ENCODE peak calls at places on chromosomes 16 and 17, in six cellular contexts. K is cardiac muscle cell, L is HAP-1, P is upper lobe of right lung, O is ovary, V is NB4. S is an unnamed sample.

GRCh38 chr17:20202141-20202574 is 193.0 kb downstream of the SPECC1 start:
- DNase-seq in P (no peak), K (no peak), O (no peak), V (no peak), L (no peak), S (peak)

GRCh38 chr17:29162909-29163341 is 17.3 kb downstream of the MYO18A start:
- DNase-seq in L (no peak), V (peak), K (peak), O (no peak), P (no peak), S (no peak)

GRCh38 chr16:50615891-50616290 is 65.2 kb downstream of the SNX20 start:
- DNase-seq in K (peak), O (no peak), L (no peak), P (no peak), V (no peak), S (no peak)

GRCh38 chr17:56681561-56682266 is 88.2 kb downstream of the NOG start:
- DNase-seq in P (no peak), K (peak), V (peak), L (no peak), O (no peak), S (no peak)

GRCh38 chr17:81335388-81336157 is 40.5 kb upstream of the SLC38A10 start:
- DNase-seq in P (peak), O (no peak), K (no peak), L (no peak), V (no peak), S (no peak)

GRCh38 chr16:88967800-88968588 is 9.0 kb downstream of the CBFA2T3 start:
- DNase-seq in O (no peak), P (no peak), V (no peak), K (no peak), L (no peak), S (no peak)

GRCh38 chr16:84053237-84053636 is 10.6 kb upstream of the SLC38A8 start:
- DNase-seq in O (peak), L (no peak), V (no peak), P (peak), K (no peak), S (no peak)

GRCh38 chr16:59487067-59487466 is 753.0 kb upstream of the GOT2 start:
- DNase-seq in P (no peak), V (no peak), O (no peak), L (no peak), K (no peak), S (no peak)

GRCh38 chr17:34997355-34997862 is 17.1 kb downstream of the LIG3 start:
- DNase-seq in V (no peak), O (peak), P (no peak), L (no peak), K (peak), S (peak)

GRCh38 chr16:8807189-8807588 is 9.6 kb downstream of the PMM2 start:
- DNase-seq in K (no peak), L (no peak), P (no peak), V (no peak), O (no peak), S (no peak)

GRCh38 chr17:80265205-80266068 is 4.8 kb downstream of the RNF213 start:
- DNase-seq in P (peak), O (no peak), L (no peak), V (no peak), K (no peak), S (no peak)

GRCh38 chr16:85994492-85995433 is 95.8 kb downstream of the IRF8 start:
- DNase-seq in K (no peak), P (no peak), V (no peak), L (no peak), O (no peak), S (no peak)

GRCh38 chr16:54798267-54798666 is 132.4 kb upstream of the IRX5 start:
- DNase-seq in K (no peak), V (no peak), L (no peak), P (no peak), O (no peak), S (no peak)

GRCh38 chr17:78176548-78177025 is 8.2 kb downstream of the SYNGR2 start:
- DNase-seq in O (peak), K (peak), L (peak), V (peak), P (peak), S (no peak)

GRCh38 chr16:10551881-10552280 is 28.5 kb downstream of the EMP2 start:
- DNase-seq in O (no peak), L (no peak), K (no peak), V (no peak), P (no peak), S (no peak)

GRCh38 chr16:86761117-86761971 is 183.0 kb downstream of the FOXL1 start:
- DNase-seq in O (no peak), L (peak), V (peak), K (peak), P (no peak), S (no peak)

GRCh38 chr17:55175788-55176425 is 88.9 kb upstream of the HLF start:
- DNase-seq in L (no peak), K (no peak), V (no peak), P (no peak), O (no peak), S (no peak)

GRCh38 chr16:79347176-79347715 is 253.3 kb downstream of the MAF start:
- DNase-seq in V (no peak), K (no peak), O (no peak), L (no peak), P (no peak), S (no peak)

GRCh38 chr16:88494335-88495154 is 41.5 kb downstream of the ZFPM1 start:
- DNase-seq in K (no peak), V (no peak), O (peak), P (no peak), L (no peak), S (no peak)

GRCh38 chr17:78129385-78130079 is 977 bp upstream of the TMC6 start:
- DNase-seq in P (no peak), V (peak), O (no peak), L (no peak), K (no peak), S (no peak)

GRCh38 chr16:79437764-79438728 is 162.5 kb downstream of the MAF start:
- DNase-seq in L (no peak), K (peak), P (peak), V (no peak), O (peak), S (no peak)

GRCh38 chr16:58537124-58537906 is 22.0 kb downstream of the SETD6 start:
- DNase-seq in O (no peak), K (no peak), V (no peak), P (no peak), L (no peak), S (no peak)

GRCh38 chr17:77613627-77614026 is 344.9 kb upstream of the TNRC6C start:
- DNase-seq in P (peak), K (no peak), L (no peak), V (no peak), O (no peak), S (no peak)

GRCh38 chr17:57552114-57552601 is 192.9 kb downstream of the CCDC182 start:
- DNase-seq in L (no peak), P (no peak), V (no peak), K (peak), O (peak), S (no peak)

GRCh38 chr16:84502075-84502474 is 2.4 kb downstream of the MEAK7 start:
- DNase-seq in O (peak), L (no peak), P (peak), V (peak), K (no peak), S (no peak)

GRCh38 chr16:12059216-12059769 is 82.8 kb downstream of the SNX29 start:
- DNase-seq in O (no peak), L (no peak), V (no peak), K (no peak), P (peak), S (no peak)

GRCh38 chr16:86714166-86714565 is 135.8 kb downstream of the FOXL1 start:
- DNase-seq in V (peak), K (no peak), P (no peak), L (no peak), O (no peak), S (no peak)

GRCh38 chr16:57530104-57530522 is 6.3 kb downstream of the CCDC102A start:
- DNase-seq in K (peak), V (peak), O (peak), L (no peak), P (peak), S (no peak)

GRCh38 chr16:57531253-57531575 is 5.2 kb downstream of the CCDC102A start:
- DNase-seq in K (no peak), O (peak), V (no peak), L (no peak), P (no peak), S (no peak)

GRCh38 chr16:57531635-57532220 is 4.6 kb downstream of the CCDC102A start:
- DNase-seq in V (no peak), K (no peak), P (peak), L (no peak), O (peak), S (no peak)

GRCh38 chr16:57529324-57530103 is 6.9 kb downstream of the CCDC102A start:
- DNase-seq in L (no peak), V (no peak), P (peak), K (no peak), O (peak), S (no peak)

DNA sequence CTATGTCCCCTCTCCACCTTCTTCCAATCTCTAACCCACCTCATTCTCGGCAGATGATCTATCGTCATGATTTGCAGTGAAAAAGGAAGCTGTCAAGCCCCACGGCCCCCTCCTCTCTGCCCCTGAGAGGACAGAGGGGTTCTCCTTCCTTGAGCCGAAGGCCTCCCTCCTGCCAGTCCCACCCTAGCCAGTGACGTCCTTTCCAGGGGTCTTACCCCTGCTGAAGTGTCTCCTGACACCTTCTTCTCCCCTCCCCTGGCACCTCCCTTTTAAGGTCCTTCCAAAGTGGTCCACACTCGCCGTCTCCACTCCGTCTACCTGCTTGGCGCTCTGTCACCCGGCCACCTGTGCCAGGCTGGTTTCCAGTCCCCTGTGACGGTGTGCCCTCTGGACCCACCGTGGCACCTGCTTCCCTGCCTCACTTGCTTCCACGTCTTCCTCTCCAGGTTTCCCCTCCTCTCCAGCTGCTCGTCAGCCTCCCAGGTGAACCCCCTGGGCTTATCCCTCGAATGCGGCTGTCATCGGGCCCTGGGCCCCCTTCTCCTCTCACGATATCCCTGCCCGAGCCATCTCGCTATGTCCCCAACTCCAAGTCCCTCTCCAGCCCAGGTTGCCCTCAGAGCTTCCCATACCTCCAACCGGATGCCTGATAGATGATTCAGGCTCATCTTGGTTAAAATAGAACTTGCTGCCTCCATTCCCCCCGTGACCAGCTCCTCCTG is 5.7 kb downstream of the CCDC102A start:
- DNase-seq in L (no peak), P (peak), V (no peak), K (no peak), O (peak), S (no peak)
- H3K4me3 ChIP-seq in L (no peak), P (no peak), V (no peak), K (no peak), O (no peak), S (no peak)

DNA sequence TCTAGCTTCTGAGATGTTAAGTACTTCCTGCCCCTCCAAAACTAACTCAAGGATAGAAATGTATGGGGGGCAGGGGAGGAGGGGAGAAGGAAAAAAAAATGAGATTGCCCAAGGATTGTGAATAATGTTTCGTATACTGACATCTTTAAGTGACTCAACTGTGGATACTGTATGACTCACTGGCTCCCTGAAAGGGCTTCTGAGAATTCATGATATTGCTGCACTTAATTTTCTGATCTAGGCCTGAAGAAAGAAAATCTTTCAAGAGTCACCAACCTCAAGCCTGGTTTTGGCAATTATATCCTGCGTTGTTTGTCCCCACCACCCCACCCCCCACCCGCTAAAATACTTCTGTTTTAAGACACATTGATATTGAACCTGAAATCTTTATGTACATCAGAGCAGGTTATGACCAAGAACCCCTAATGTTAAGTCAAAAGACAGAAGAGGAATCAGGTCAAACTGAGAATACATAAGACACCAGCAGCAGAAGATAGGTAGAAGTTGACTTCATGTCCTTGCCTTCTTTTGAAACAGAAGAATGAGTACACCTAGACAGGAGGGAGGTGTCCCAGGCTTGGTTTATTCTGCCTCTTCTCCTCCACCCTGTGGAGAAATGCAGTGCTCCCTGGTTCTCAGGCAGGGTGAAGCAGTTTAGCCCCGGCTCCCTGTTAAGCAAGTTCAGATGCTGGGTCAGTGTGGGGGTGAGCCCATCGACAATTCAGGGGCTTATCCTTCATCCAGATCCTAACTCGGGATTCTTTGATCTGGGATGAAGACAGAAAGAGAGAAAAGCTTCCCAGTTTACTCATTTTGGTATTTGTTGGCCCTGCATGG is 3.3 kb upstream of the FBXL20 start:
- DNase-seq in L (no peak), K (peak), O (no peak), P (no peak), V (peak), S (no peak)
- H3K4me3 ChIP-seq in L (no peak), K (no peak), O (no peak), P (no peak), V (no peak), S (no peak)

GRCh38 chr16:6021544-6021943 is 923.9 kb upstream of the EEF2KMT start:
- DNase-seq in P (no peak), V (no peak), K (no peak), O (no peak), L (no peak), S (no peak)

GRCh38 chr16:6019490-6019991 is 921.9 kb upstream of the EEF2KMT start:
- DNase-seq in V (no peak), O (no peak), P (no peak), K (no peak), L (no peak), S (no peak)

GRCh38 chr16:6016530-6017184 is 919.1 kb upstream of the EEF2KMT start:
- DNase-seq in V (peak), L (no peak), P (no peak), K (no peak), O (no peak), S (peak)

GRCh38 chr16:6020162-6020980 is 922.8 kb upstream of the EEF2KMT start:
- DNase-seq in L (no peak), P (no peak), V (no peak), O (no peak), K (no peak), S (no peak)

DNA sequence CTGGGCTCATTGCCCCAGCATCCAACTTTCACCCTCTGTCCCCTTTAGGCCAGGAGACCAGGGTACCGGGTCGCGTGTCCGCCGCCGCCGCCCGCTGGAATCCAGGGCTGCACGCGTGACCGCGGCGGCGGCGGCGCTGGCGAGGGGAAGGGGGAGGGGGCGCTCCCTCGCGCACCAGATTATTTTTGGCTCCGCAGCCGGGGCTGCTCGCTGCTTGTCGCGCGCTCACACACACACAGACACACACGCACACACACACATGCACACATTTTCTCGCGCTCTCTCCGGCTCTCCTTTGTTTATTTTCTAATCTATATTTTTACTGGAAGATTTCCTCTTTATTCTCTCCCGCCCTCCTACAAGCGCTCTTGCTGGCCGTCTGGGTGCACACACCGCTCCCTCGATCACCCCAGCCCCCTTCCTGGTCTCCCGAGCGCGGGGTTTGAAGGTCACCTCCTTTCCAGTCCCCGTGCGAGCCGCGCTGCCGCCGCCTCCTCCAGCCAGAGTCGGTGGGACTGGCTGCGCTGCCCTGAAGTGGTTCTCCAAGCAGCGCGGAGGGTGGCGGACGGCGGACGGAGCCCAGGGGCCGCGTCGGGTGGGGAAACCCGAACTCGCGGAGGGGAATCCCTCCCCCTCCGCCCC is 921.4 kb upstream of the EEF2KMT start:
- DNase-seq in V (no peak), O (no peak), K (no peak), L (no peak), P (no peak), S (no peak)
- H3K4me3 ChIP-seq in V (no peak), O (no peak), K (peak), L (no peak), P (no peak), S (no peak)

GRCh38 chr17:50292465-50292864 is 18.2 kb downstream of the TMEM92 start:
- DNase-seq in O (no peak), V (no peak), K (no peak), L (no peak), P (no peak), S (no peak)

GRCh38 chr17:50289268-50289667 is 15.0 kb downstream of the TMEM92 start:
- DNase-seq in L (no peak), K (peak), V (no peak), O (peak), P (no peak), S (no peak)

GRCh38 chr17:50285941-50286340 is 11.7 kb downstream of the TMEM92 start:
- DNase-seq in K (no peak), L (no peak), P (no peak), O (peak), V (no peak), S (no peak)

GRCh38 chr17:50288306-50288705 is 14.0 kb downstream of the TMEM92 start:
- DNase-seq in P (no peak), V (no peak), O (peak), L (no peak), K (no peak), S (no peak)

GRCh38 chr17:50290074-50290702 is 15.9 kb downstream of the TMEM92 start:
- DNase-seq in P (peak), K (peak), V (peak), O (peak), L (no peak), S (peak)
- H3K4me3 ChIP-seq in P (peak), K (no peak), V (no peak), O (no peak), L (no peak), S (no peak)

DNA sequence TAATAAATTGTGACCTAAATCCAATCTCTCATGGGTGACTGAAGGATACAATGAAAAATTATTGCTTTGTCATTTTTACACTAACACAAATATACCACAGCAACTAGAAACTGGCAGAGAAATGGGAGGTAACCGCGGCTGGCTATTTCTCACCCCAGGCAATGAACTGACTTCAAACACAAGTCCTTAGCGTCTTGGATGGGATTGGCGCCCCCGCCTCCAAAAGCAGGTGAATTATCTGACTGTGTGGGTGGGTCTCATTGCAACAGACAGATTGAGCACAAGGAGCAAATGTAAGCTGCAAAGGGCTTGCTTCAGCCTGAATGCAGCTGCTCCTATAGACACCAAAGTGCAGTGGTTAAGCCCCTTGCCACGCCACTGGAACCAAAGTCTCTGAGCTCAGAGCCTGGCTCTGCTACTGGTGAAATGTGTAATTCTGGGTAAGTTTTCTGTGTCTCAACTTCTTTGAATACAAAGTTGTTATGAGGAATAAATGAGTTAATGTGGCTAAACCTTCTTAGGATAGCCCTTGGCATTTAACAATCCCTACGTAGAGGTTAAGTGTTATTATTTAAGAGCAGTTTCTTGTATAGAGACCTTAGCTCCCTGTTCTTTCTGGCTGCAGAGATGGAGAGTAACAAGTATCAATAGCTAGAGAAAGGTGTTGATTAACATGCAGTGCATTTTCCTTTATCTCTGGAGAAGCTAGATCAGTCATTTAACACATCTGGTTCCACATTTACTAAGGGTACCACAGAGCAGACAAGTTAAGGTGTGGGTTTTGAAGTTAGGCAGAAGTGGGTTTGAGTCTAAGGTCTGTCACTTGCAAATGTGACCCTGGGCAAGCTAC is 224.8 kb downstream of the XYLT1 start:
- DNase-seq in O (no peak), V (no peak), P (no peak), K (no peak), L (no peak), S (no peak)
- H3K4me3 ChIP-seq in O (no peak), V (no peak), P (no peak), K (no peak), L (no peak), S (no peak)

GRCh38 chr17:72122668-72123495 is 2.1 kb downstream of the SOX9 start:
- DNase-seq in L (no peak), V (no peak), K (peak), O (no peak), P (peak), S (no peak)
- H3K4me3 ChIP-seq in L (no peak), V (no peak), K (peak), O (peak), P (peak), S (peak)